ENCODE peak calls at places on chromosome 7, in five cellular contexts. One of them, this sample, is unnamed.

GRCh38 chr7:43136064-43136463 is 23.6 kb downstream of the HECW1 start:
- DNase-seq in NCI-H2029: no peak
- DNase-seq in globus pallidus: no peak
- DNase-seq in lower lobe of right lung: no peak
- DNase-seq in ovary: no peak
- DNase-seq in this sample: no peak

GRCh38 chr7:128227246-128227645 is 13.8 kb upstream of the LEP start:
- DNase-seq in NCI-H2029: no peak
- DNase-seq in globus pallidus: no peak
- DNase-seq in lower lobe of right lung: no peak
- DNase-seq in ovary: no peak
- DNase-seq in this sample: no peak

GRCh38 chr7:139959718-139960117 is 103.0 kb downstream of the PARP12 start:
- DNase-seq in NCI-H2029: no peak
- DNase-seq in globus pallidus: no peak
- DNase-seq in lower lobe of right lung: no peak
- DNase-seq in ovary: no peak
- DNase-seq in this sample: no peak

GRCh38 chr7:140754506-140754905 is 58.0 kb downstream of the NDUFB2 start:
- DNase-seq in NCI-H2029: no peak
- DNase-seq in globus pallidus: no peak
- DNase-seq in lower lobe of right lung: no peak
- DNase-seq in ovary: no peak
- DNase-seq in this sample: no peak

GRCh38 chr7:156979007-156979606 is 29.6 kb downstream of the NOM1 start:
- DNase-seq in NCI-H2029: no peak
- DNase-seq in globus pallidus: no peak
- DNase-seq in lower lobe of right lung: no peak
- DNase-seq in ovary: no peak
- DNase-seq in this sample: no peak

GRCh38 chr7:4683884-4684565 is 1.9 kb downstream of the FOXK1 start:
- DNase-seq in NCI-H2029: peak
- DNase-seq in globus pallidus: peak
- DNase-seq in lower lobe of right lung: peak
- DNase-seq in ovary: peak
- DNase-seq in this sample: no peak

GRCh38 chr7:128404826-128405344 is 4.9 kb downstream of the IMPDH1 start:
- DNase-seq in NCI-H2029: no peak
- DNase-seq in globus pallidus: no peak
- DNase-seq in lower lobe of right lung: no peak
- DNase-seq in ovary: no peak
- DNase-seq in this sample: no peak

GRCh38 chr7:56287429-56288138 is 171.4 kb upstream of the NUPR2 start:
- DNase-seq in NCI-H2029: no peak
- DNase-seq in globus pallidus: no peak
- DNase-seq in lower lobe of right lung: no peak
- DNase-seq in ovary: no peak
- DNase-seq in this sample: no peak

GRCh38 chr7:4738711-4739527 is 36.5 kb upstream of the AP5Z1 start:
- DNase-seq in NCI-H2029: peak
- DNase-seq in globus pallidus: no peak
- DNase-seq in lower lobe of right lung: no peak
- DNase-seq in ovary: no peak
- DNase-seq in this sample: peak

GRCh38 chr7:96135241-96135640 is 186.7 kb downstream of the SLC25A13 start:
- DNase-seq in NCI-H2029: no peak
- DNase-seq in globus pallidus: no peak
- DNase-seq in lower lobe of right lung: no peak
- DNase-seq in ovary: no peak
- DNase-seq in this sample: no peak

GRCh38 chr7:155972651-155973349 is 160.5 kb upstream of the SHH start:
- DNase-seq in NCI-H2029: no peak
- DNase-seq in globus pallidus: no peak
- DNase-seq in lower lobe of right lung: no peak
- DNase-seq in ovary: no peak
- DNase-seq in this sample: no peak

GRCh38 chr7:144791488-144791887 is 44.4 kb downstream of the TPK1 start:
- DNase-seq in NCI-H2029: no peak
- DNase-seq in globus pallidus: no peak
- DNase-seq in lower lobe of right lung: no peak
- DNase-seq in ovary: no peak
- DNase-seq in this sample: no peak

GRCh38 chr7:135151162-135151932 is 3.5 kb downstream of the TMEM140 start:
- DNase-seq in NCI-H2029: no peak
- DNase-seq in globus pallidus: no peak
- DNase-seq in lower lobe of right lung: no peak
- DNase-seq in ovary: no peak
- DNase-seq in this sample: no peak

GRCh38 chr7:92833766-92834605 is 2.4 kb downstream of the CDK6 start:
- DNase-seq in NCI-H2029: no peak
- DNase-seq in globus pallidus: peak
- DNase-seq in lower lobe of right lung: peak
- DNase-seq in ovary: peak
- DNase-seq in this sample: peak

GRCh38 chr7:111954474-111955311 is 251.5 kb downstream of the DOCK4 start:
- DNase-seq in NCI-H2029: no peak
- DNase-seq in globus pallidus: peak
- DNase-seq in lower lobe of right lung: no peak
- DNase-seq in ovary: no peak
- DNase-seq in this sample: peak

GRCh38 chr7:699260-700170 is 27.0 kb upstream of the DNAAF5 start:
- DNase-seq in NCI-H2029: no peak
- DNase-seq in globus pallidus: no peak
- DNase-seq in lower lobe of right lung: no peak
- DNase-seq in ovary: no peak
- DNase-seq in this sample: peak

GRCh38 chr7:40506158-40506557 is 371.4 kb downstream of the SUGCT start:
- DNase-seq in NCI-H2029: no peak
- DNase-seq in globus pallidus: no peak
- DNase-seq in lower lobe of right lung: no peak
- DNase-seq in ovary: no peak
- DNase-seq in this sample: no peak

GRCh38 chr7:1939434-1940401 is 269.6 kb downstream of the ELFN1 start:
- DNase-seq in NCI-H2029: no peak
- DNase-seq in globus pallidus: no peak
- DNase-seq in lower lobe of right lung: peak
- DNase-seq in ovary: peak
- DNase-seq in this sample: no peak

GRCh38 chr7:1874522-1875389 is 204.7 kb downstream of the ELFN1 start:
- DNase-seq in NCI-H2029: no peak
- DNase-seq in globus pallidus: no peak
- DNase-seq in lower lobe of right lung: no peak
- DNase-seq in ovary: no peak
- DNase-seq in this sample: no peak

GRCh38 chr7:118559207-118559606 is 334.7 kb downstream of the ANKRD7 start:
- DNase-seq in NCI-H2029: no peak
- DNase-seq in globus pallidus: no peak
- DNase-seq in lower lobe of right lung: no peak
- DNase-seq in ovary: no peak
- DNase-seq in this sample: no peak

GRCh38 chr7:34011017-34011680 is 105.8 kb downstream of the BMPER start:
- DNase-seq in NCI-H2029: no peak
- DNase-seq in globus pallidus: no peak
- DNase-seq in lower lobe of right lung: no peak
- DNase-seq in ovary: no peak
- DNase-seq in this sample: no peak

GRCh38 chr7:24975647-24976260 is 4.2 kb downstream of the OSBPL3 start:
- DNase-seq in NCI-H2029: no peak
- DNase-seq in globus pallidus: no peak
- DNase-seq in lower lobe of right lung: no peak
- DNase-seq in ovary: no peak
- DNase-seq in this sample: no peak

GRCh38 chr7:134302120-134302519 is 14.6 kb downstream of the SLC35B4 start:
- DNase-seq in NCI-H2029: no peak
- DNase-seq in globus pallidus: no peak
- DNase-seq in lower lobe of right lung: no peak
- DNase-seq in ovary: no peak
- DNase-seq in this sample: no peak

GRCh38 chr7:102098986-102099385 is 187.7 kb upstream of the SH2B2 start:
- DNase-seq in NCI-H2029: no peak
- DNase-seq in globus pallidus: no peak
- DNase-seq in lower lobe of right lung: no peak
- DNase-seq in ovary: no peak
- DNase-seq in this sample: no peak

GRCh38 chr7:105149827-105150226 is 135.8 kb downstream of the KMT2E start:
- DNase-seq in NCI-H2029: no peak
- DNase-seq in globus pallidus: no peak
- DNase-seq in lower lobe of right lung: no peak
- DNase-seq in ovary: no peak
- DNase-seq in this sample: no peak